ENCODE peak calls at places on chromosomes 4 and X, in five cellular contexts. One of them, this sample, is unnamed.
A peak's percentile ranks its signal among the peaks of the same experiment; 100 is the strongest.

GRCh38 chr4:139297001-139297410 is 4.3 kb upstream of the NAA15 start:
- DNase-seq in suprapubic skin: no peak
- DNase-seq in transverse colon: no peak
- DNase-seq in K562: no peak
- DNase-seq in ovary: no peak
- DNase-seq in this sample: no peak

GRCh38 chr4:155620637-155621036 is 46.0 kb upstream of the GUCY1A1 start:
- DNase-seq in transverse colon: no peak
- DNase-seq in K562: no peak
- DNase-seq in suprapubic skin: no peak
- DNase-seq in ovary: no peak
- DNase-seq in this sample: no peak

GRCh38 chrX:140040397-140040796 is 75.1 kb upstream of the CXorf66 start:
- DNase-seq in K562: no peak
- DNase-seq in ovary: no peak
- DNase-seq in transverse colon: peak; percentile 14
- DNase-seq in suprapubic skin: no peak
- DNase-seq in this sample: no peak

GRCh38 chr4:164252286-164252685 is 501.6 kb upstream of the SMIM31 start:
- DNase-seq in ovary: no peak
- DNase-seq in K562: no peak
- DNase-seq in transverse colon: no peak
- DNase-seq in suprapubic skin: no peak
- DNase-seq in this sample: no peak

GRCh38 chrX:31222946-31223345 is 151.1 kb upstream of the FTHL17 start:
- DNase-seq in ovary: no peak
- DNase-seq in K562: no peak
- DNase-seq in transverse colon: no peak
- DNase-seq in suprapubic skin: no peak
- DNase-seq in this sample: no peak

GRCh38 chrX:21408324-21408723 is 34.1 kb downstream of the CNKSR2 start:
- DNase-seq in ovary: no peak
- DNase-seq in K562: no peak
- DNase-seq in suprapubic skin: no peak
- DNase-seq in transverse colon: no peak
- DNase-seq in this sample: no peak

GRCh38 chrX:141701081-141701480 is 2.5 kb upstream of the SPANXD start:
- DNase-seq in transverse colon: no peak
- DNase-seq in K562: no peak
- DNase-seq in ovary: no peak
- DNase-seq in suprapubic skin: no peak
- DNase-seq in this sample: no peak

GRCh38 chr4:5884804-5885203 is 8.1 kb downstream of the CRMP1 start:
- DNase-seq in K562: no peak
- DNase-seq in transverse colon: no peak
- DNase-seq in ovary: no peak
- DNase-seq in suprapubic skin: no peak
- DNase-seq in this sample: no peak

GRCh38 chr4:111678908-111679307 is 466.3 kb upstream of the FAM241A start:
- DNase-seq in ovary: no peak
- DNase-seq in K562: no peak
- DNase-seq in transverse colon: no peak
- DNase-seq in suprapubic skin: no peak
- DNase-seq in this sample: no peak

GRCh38 chr4:77921701-77922100 is 59.1 kb downstream of the MRPL1 start:
- DNase-seq in ovary: no peak
- DNase-seq in suprapubic skin: no peak
- DNase-seq in K562: no peak
- DNase-seq in transverse colon: no peak
- DNase-seq in this sample: no peak

GRCh38 chr4:61254406-61254805 is 54.3 kb downstream of the ADGRL3 start:
- DNase-seq in K562: no peak
- DNase-seq in ovary: no peak
- DNase-seq in suprapubic skin: no peak
- DNase-seq in transverse colon: no peak
- DNase-seq in this sample: no peak

GRCh38 chr4:162957521-162958143 is 209.1 kb downstream of the NAF1 start:
- DNase-seq in suprapubic skin: no peak
- DNase-seq in transverse colon: no peak
- DNase-seq in ovary: no peak
- DNase-seq in K562: no peak
- DNase-seq in this sample: no peak

GRCh38 chr4:176217510-176217909 is 22.1 kb upstream of the SPATA4 start:
- DNase-seq in transverse colon: no peak
- DNase-seq in K562: no peak
- DNase-seq in suprapubic skin: no peak
- DNase-seq in ovary: no peak
- DNase-seq in this sample: no peak

GRCh38 chr4:147367841-147368385 is 113.0 kb upstream of the EDNRA start:
- DNase-seq in transverse colon: no peak
- DNase-seq in ovary: no peak
- DNase-seq in K562: no peak
- DNase-seq in suprapubic skin: no peak
- DNase-seq in this sample: no peak

GRCh38 chrX:8345473-8345872 is 119.2 kb upstream of the VCX3B start:
- DNase-seq in suprapubic skin: no peak
- DNase-seq in K562: no peak
- DNase-seq in transverse colon: no peak
- DNase-seq in ovary: no peak
- DNase-seq in this sample: no peak

GRCh38 chrX:14697453-14697852 is 168.1 kb downstream of the GLRA2 start:
- DNase-seq in transverse colon: peak; percentile 48
- DNase-seq in ovary: peak; percentile 18
- DNase-seq in suprapubic skin: no peak
- DNase-seq in K562: peak; percentile 12
- DNase-seq in this sample: no peak

GRCh38 chr4:168830777-168831512 is 179.1 kb downstream of the CBR4 start:
- DNase-seq in suprapubic skin: no peak
- DNase-seq in transverse colon: no peak
- DNase-seq in K562: no peak
- DNase-seq in ovary: no peak
- DNase-seq in this sample: no peak

GRCh38 chr4:113627321-113627720 is 134.2 kb downstream of the CAMK2D start:
- DNase-seq in suprapubic skin: no peak
- DNase-seq in K562: no peak
- DNase-seq in transverse colon: no peak
- DNase-seq in ovary: no peak
- DNase-seq in this sample: no peak

GRCh38 chrX:154526901-154527675 is 11.1 kb upstream of the FAM3A start:
- DNase-seq in suprapubic skin: peak; percentile 84
- DNase-seq in K562: peak; percentile 68
- DNase-seq in ovary: peak; percentile 88
- DNase-seq in transverse colon: peak; percentile 84
- DNase-seq in this sample: no peak

GRCh38 chrX:148501121-148502066 is 977 bp downstream of the AFF2 start:
- DNase-seq in suprapubic skin: no peak
- DNase-seq in ovary: no peak
- DNase-seq in K562: no peak
- DNase-seq in transverse colon: no peak
- DNase-seq in this sample: no peak

GRCh38 chrX:149513713-149514427 is 8.8 kb upstream of the IDS start:
- DNase-seq in ovary: no peak
- DNase-seq in K562: no peak
- DNase-seq in transverse colon: no peak
- DNase-seq in suprapubic skin: no peak
- DNase-seq in this sample: no peak

DNA sequence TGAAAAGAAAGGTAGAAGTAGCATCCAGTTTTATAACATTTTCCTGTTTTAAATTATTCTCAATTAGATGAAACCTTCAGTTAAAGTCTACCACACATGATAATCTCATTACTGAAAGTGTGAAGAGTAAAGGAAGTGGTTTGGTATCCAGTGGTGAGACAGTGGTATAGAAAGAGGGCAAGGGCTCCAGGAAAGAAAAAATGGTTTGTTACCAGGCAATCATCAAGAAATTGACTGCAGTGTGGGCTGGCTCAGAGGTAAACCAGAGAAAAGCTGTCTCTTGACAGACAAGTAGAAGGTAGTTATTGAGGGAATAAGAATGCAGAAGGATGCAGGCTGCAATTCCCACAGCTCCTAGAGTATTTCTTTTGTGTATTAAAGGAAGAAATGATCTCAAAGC is 406.2 kb downstream of the TLL1 start:
- DNase-seq in ovary: no peak
- DNase-seq in transverse colon: no peak
- DNase-seq in suprapubic skin: no peak
- DNase-seq in K562: no peak
- DNase-seq in this sample: no peak
- TF ChIP-seq EP300 in ovary: no peak
- TF ChIP-seq EP300 in transverse colon: no peak
- TF ChIP-seq EP300 in suprapubic skin: no peak
- TF ChIP-seq EP300 in K562: no peak
- TF ChIP-seq EP300 in this sample: no peak

DNA sequence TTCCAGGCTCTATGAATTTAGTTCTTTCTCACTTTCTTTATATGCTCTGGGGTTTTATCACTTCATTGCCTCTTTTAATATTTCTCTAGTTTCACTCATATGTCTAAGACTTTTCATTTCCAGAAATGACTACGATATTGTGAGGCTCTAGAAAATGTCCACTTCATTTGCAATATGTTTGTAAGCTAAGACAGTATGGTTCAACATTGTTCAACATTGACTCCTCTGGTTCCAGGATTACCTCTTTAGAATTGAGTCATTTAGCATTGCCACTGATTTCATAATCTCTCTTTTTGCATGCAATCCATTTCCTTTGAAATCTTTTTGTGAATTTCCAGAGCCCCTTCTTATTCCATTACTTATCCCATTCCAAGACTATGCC is 32.3 kb downstream of the BBS12 start:
- DNase-seq in suprapubic skin: no peak
- DNase-seq in ovary: no peak
- DNase-seq in K562: no peak
- DNase-seq in transverse colon: no peak
- DNase-seq in this sample: no peak
- TF ChIP-seq EP300 in suprapubic skin: no peak
- TF ChIP-seq EP300 in ovary: no peak
- TF ChIP-seq EP300 in K562: peak; percentile 62
- TF ChIP-seq EP300 in transverse colon: no peak
- TF ChIP-seq EP300 in this sample: no peak

GRCh38 chr4:153514001-153514526 is 47.9 kb downstream of the TMEM131L start:
- DNase-seq in K562: no peak
- DNase-seq in transverse colon: no peak
- DNase-seq in suprapubic skin: no peak
- DNase-seq in ovary: no peak
- DNase-seq in this sample: no peak
- TF ChIP-seq EP300 in K562: no peak
- TF ChIP-seq EP300 in transverse colon: no peak
- TF ChIP-seq EP300 in suprapubic skin: no peak
- TF ChIP-seq EP300 in ovary: no peak
- TF ChIP-seq EP300 in this sample: no peak

GRCh38 chr4:87985097-87985886 is 9.8 kb downstream of the SPP1 start:
- DNase-seq in suprapubic skin: no peak
- DNase-seq in ovary: no peak
- DNase-seq in transverse colon: peak; percentile 44
- DNase-seq in K562: no peak
- DNase-seq in this sample: no peak
- TF ChIP-seq EP300 in suprapubic skin: no peak
- TF ChIP-seq EP300 in ovary: no peak
- TF ChIP-seq EP300 in transverse colon: no peak
- TF ChIP-seq EP300 in K562: no peak
- TF ChIP-seq EP300 in this sample: no peak

DNA sequence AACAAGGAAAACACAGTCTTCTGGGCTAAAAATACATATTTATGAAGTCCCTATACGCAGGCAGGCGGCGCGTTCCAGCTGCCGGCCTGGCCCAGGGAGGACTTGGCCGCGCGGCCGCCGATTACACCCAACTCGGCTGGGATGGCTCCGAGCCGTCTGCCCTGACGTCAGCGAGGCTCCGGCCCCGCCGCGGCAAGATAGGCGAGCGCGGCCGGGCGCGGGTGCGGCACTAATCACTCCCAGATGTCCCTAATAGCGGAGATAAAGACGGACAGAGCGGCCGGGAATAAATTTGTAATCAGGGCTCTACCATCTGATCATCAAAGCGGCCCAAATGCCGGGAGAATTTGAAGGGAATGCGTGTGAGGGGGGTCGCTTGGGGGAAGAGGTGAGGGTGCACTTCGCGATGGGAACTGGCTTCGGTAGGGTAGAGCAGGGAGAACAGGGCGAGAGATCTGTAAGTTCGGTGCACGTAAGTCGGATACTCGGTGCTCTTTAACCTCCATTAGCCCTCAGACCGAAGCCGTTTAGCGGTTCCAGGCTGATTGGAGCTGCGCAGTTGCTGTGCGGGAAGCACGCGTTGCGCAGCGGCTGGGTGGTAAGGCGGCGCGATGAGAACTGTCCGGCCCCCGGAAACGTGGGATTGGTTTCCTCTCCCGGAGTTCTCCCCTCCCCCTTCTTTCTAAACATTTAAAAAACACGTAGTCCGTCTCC is 7.7 kb downstream of the HAND2 start:
- DNase-seq in ovary: peak; percentile 93
- DNase-seq in K562: peak; percentile 45
- DNase-seq in suprapubic skin: peak; percentile 93
- DNase-seq in transverse colon: peak; percentile 71
- DNase-seq in this sample: peak; percentile 93
- TF ChIP-seq EP300 in ovary: no peak
- TF ChIP-seq EP300 in K562: no peak
- TF ChIP-seq EP300 in suprapubic skin: no peak
- TF ChIP-seq EP300 in transverse colon: no peak
- TF ChIP-seq EP300 in this sample: no peak

DNA sequence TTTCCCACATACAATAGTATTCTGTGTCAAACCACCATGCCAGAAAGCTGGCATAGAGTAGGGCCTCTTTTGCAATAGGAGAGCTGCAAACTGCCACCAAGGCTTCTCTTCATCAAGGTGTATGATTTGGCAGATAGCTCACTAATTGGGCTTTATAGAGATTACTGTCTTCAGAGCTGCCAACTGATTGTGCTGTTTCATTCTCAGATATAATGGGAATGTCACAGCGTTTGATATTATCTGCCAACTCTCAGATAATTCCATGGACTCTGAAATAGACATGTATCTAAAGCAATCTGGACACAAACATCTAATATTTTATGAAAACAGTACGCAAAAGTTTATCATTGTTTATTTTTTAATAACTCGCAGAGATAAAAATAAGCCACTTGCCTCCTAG is 1289.1 kb downstream of the STIM2 start:
- DNase-seq in transverse colon: no peak
- DNase-seq in suprapubic skin: no peak
- DNase-seq in ovary: no peak
- DNase-seq in K562: no peak
- DNase-seq in this sample: no peak
- TF ChIP-seq EP300 in transverse colon: no peak
- TF ChIP-seq EP300 in suprapubic skin: no peak
- TF ChIP-seq EP300 in ovary: no peak
- TF ChIP-seq EP300 in K562: no peak
- TF ChIP-seq EP300 in this sample: no peak